ENCODE peak calls at places on chromosomes 5 and 9, in six cellular contexts. E, L, N, U, Y and V are unnamed samples. For H3K27me3, the result is how much of the 10 kb centered on the place peaks cover.

GRCh38 chr9:130347036-130347435 is 81.5 kb downstream of the HMCN2 start:
- DNase-seq in E (no peak), L (no peak), N (no peak), U (no peak), Y (no peak), V (no peak)

GRCh38 chr9:96719538-96720315 is 58.2 kb downstream of the ZNF510 start:
- DNase-seq in E (no peak), L (peak), N (no peak), U (no peak), Y (no peak), V (no peak)

GRCh38 chr5:65076251-65076869 is 307.6 kb downstream of the CWC27 start:
- DNase-seq in E (peak), L (peak), N (peak), U (peak), Y (peak), V (peak)

GRCh38 chr9:72297516-72297915 is 67.5 kb downstream of the ZFAND5 start:
- DNase-seq in E (no peak), L (no peak), N (no peak), U (no peak), Y (no peak), V (no peak)

GRCh38 chr5:146993876-146994530 is 115.4 kb upstream of the PPP2R2B start:
- DNase-seq in E (no peak), L (peak), N (no peak), U (no peak), Y (no peak), V (no peak)

GRCh38 chr9:78149738-78150291 is 86.1 kb upstream of the CEP78 start:
- DNase-seq in E (no peak), L (no peak), N (no peak), U (no peak), Y (no peak), V (no peak)

GRCh38 chr5:179224741-179225140 is 120.5 kb downstream of the ADAMTS2 start:
- DNase-seq in E (no peak), L (no peak), N (no peak), U (no peak), Y (no peak), V (peak)

GRCh38 chr9:2962471-2963172 is 118.7 kb upstream of the PUM3 start:
- DNase-seq in E (no peak), L (peak), N (no peak), U (no peak), Y (no peak), V (no peak)

GRCh38 chr9:95757026-95757425 is 118.5 kb upstream of the ERCC6L2 start:
- DNase-seq in E (peak), L (peak), N (no peak), U (no peak), Y (no peak), V (no peak)

GRCh38 chr9:117204971-117205370 is 209.9 kb downstream of the ASTN2 start:
- DNase-seq in E (no peak), L (no peak), N (no peak), U (no peak), Y (no peak), V (no peak)

GRCh38 chr9:135890190-135890861 is 17.0 kb downstream of the CAMSAP1 start:
- DNase-seq in E (no peak), L (peak), N (no peak), U (no peak), Y (no peak), V (no peak)

GRCh38 chr5:173968154-173968553 is 20.8 kb upstream of the C5orf47 start:
- DNase-seq in E (no peak), L (no peak), N (no peak), U (peak), Y (no peak), V (no peak)

GRCh38 chr9:93300585-93301081 is 116.7 kb downstream of the WNK2 start:
- DNase-seq in E (no peak), L (no peak), N (peak), U (no peak), Y (no peak), V (peak)

GRCh38 chr9:137318565-137318964 is 16.5 kb upstream of the NRARP start:
- DNase-seq in E (no peak), L (no peak), N (no peak), U (no peak), Y (peak), V (no peak)

GRCh38 chr5:10746711-10747110 is 14.3 kb downstream of the DAP start:
- DNase-seq in E (no peak), L (no peak), N (no peak), U (no peak), Y (no peak), V (no peak)

GRCh38 chr9:74942801-74943200 is 9.9 kb downstream of the C9orf40 start:
- DNase-seq in E (no peak), L (no peak), N (no peak), U (no peak), Y (peak), V (no peak)

GRCh38 chr5:126509339-126509738 is 85.7 kb downstream of the ALDH7A1 start:
- DNase-seq in E (no peak), L (no peak), N (no peak), U (no peak), Y (no peak), V (no peak)

GRCh38 chr5:150731669-150732068 is 27.1 kb downstream of the DCTN4 start:
- DNase-seq in E (no peak), L (no peak), N (no peak), U (no peak), Y (no peak), V (no peak)
- H3K27me3 ChIP-seq in E (under half), L (under half), N (under half), U (under half), Y (under half), V (under half)

GRCh38 chr5:67061511-67061910 is 135.1 kb downstream of the CD180 start:
- DNase-seq in E (no peak), L (peak), N (no peak), U (no peak), Y (no peak), V (no peak)

GRCh38 chr5:67058998-67059746 is 137.4 kb downstream of the CD180 start:
- DNase-seq in E (no peak), L (no peak), N (no peak), U (peak), Y (no peak), V (no peak)

GRCh38 chr5:67063055-67063454 is 133.5 kb downstream of the CD180 start:
- DNase-seq in E (no peak), L (no peak), N (no peak), U (no peak), Y (no peak), V (no peak)

GRCh38 chr5:67063791-67064190 is 132.8 kb downstream of the CD180 start:
- DNase-seq in E (peak), L (peak), N (no peak), U (no peak), Y (no peak), V (no peak)

DNA sequence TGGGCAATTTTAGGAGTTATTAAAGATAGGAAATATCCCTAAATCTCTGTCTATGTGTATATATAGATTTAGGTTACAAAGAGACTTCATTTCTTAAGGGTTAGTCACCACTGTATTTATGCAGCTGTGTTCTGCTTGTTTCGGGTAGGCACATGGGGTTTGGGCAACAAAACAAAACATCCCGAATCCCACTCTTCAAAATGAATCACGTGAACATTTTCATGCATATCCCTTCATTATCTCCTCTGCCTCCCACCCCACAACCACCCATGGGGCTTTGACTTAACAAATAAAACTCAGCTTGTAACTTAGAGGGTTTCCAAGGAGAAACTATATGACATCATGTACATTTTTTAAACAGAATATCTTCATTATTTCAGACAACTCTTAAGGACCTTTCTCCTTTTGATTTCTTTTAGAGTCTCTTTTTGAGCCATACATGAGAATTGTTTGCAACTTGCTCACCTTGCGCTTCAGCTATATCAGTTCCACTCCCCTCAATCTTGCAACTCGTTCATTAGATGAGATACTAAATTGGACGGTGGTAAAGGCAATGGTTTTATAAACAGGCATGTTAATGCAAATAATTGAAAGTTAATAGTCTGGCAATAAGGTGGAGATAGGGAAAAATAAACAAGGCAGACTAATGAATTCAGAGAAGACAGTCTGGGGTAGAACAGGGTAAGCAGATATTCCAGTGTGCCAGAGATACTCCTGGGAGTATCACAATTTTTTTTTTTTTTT is 136.7 kb downstream of the CD180 start:
- DNase-seq in E (peak), L (peak), N (no peak), U (no peak), Y (no peak), V (no peak)
- H3K27me3 ChIP-seq in E (under half), L (under half), N (under half), U (under half), Y (under half), V (under half)

GRCh38 chr9:126666155-126666803 is 52.6 kb downstream of the LMX1B start:
- DNase-seq in E (no peak), L (no peak), N (no peak), U (peak), Y (no peak), V (no peak)
- H3K27me3 ChIP-seq in E (under half), L (under half), N (under half), U (half or more), Y (under half), V (under half)

GRCh38 chr5:2675548-2675947 is 75.9 kb downstream of the IRX2 start:
- DNase-seq in E (no peak), L (no peak), N (no peak), U (no peak), Y (no peak), V (no peak)

GRCh38 chr5:2670856-2671404 is 80.5 kb downstream of the IRX2 start:
- DNase-seq in E (no peak), L (no peak), N (no peak), U (no peak), Y (no peak), V (no peak)

GRCh38 chr5:2669913-2670312 is 81.6 kb downstream of the IRX2 start:
- DNase-seq in E (no peak), L (no peak), N (no peak), U (no peak), Y (no peak), V (no peak)

GRCh38 chr5:2677689-2678088 is 73.8 kb downstream of the IRX2 start:
- DNase-seq in E (no peak), L (no peak), N (no peak), U (no peak), Y (no peak), V (no peak)

GRCh38 chr5:2674456-2674855 is 77.0 kb downstream of the IRX2 start:
- DNase-seq in E (no peak), L (no peak), N (no peak), U (no peak), Y (no peak), V (no peak)
- H3K27me3 ChIP-seq in E (under half), L (under half), N (under half), U (under half), Y (under half), V (under half)

GRCh38 chr9:124012368-124013262 is 1.0 kb downstream of the LHX2 start:
- DNase-seq in E (no peak), L (no peak), N (no peak), U (peak), Y (no peak), V (no peak)
- H3K27me3 ChIP-seq in E (half or more), L (half or more), N (under half), U (half or more), Y (half or more), V (under half)

GRCh38 chr9:123371228-123371584 is 15.2 kb downstream of the CRB2 start:
- DNase-seq in E (no peak), L (no peak), N (no peak), U (no peak), Y (no peak), V (no peak)

GRCh38 chr9:123373941-123374340 is 17.9 kb downstream of the CRB2 start:
- DNase-seq in E (no peak), L (no peak), N (no peak), U (peak), Y (no peak), V (no peak)

GRCh38 chr9:123371805-123372590 is 16.0 kb downstream of the CRB2 start:
- DNase-seq in E (no peak), L (no peak), N (no peak), U (no peak), Y (no peak), V (no peak)

GRCh38 chr9:123373447-123373923 is 17.5 kb downstream of the CRB2 start:
- DNase-seq in E (no peak), L (no peak), N (no peak), U (no peak), Y (no peak), V (no peak)

DNA sequence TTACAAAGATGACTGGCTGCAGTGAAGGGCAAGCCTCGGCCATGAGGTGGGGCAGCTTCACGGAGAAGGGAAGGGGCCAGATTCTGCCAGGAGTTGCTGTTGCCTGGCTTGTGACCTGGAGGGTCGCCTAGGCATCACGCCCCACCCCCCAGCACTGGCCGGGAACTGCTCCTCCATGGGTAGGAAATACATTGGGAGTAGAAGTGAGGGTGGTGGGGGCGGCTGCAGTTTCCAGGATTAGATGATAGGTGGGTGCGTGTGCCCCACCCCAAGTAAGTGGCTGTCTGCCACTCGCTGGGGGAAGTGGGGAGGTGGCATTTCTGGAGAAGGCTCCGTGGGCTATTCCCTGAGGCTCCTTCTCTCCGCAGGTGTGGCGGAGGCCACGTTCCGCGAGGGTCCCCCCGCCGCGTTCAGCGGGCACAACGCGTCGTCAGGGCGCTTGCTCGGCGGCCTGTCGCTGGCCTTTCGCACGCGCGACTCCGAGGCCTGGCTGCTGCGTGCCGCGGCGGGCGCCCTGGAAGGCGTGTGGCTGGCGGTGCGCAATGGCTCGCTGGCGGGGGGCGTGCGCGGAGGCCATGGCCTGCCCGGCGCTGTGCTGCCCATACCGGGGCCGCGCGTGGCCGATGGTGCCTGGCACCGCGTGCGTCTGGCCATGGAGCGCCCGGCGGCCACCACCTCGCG is 16.9 kb downstream of the CRB2 start:
- DNase-seq in E (no peak), L (no peak), N (no peak), U (no peak), Y (no peak), V (no peak)
- H3K27me3 ChIP-seq in E (half or more), L (under half), N (under half), U (under half), Y (under half), V (under half)

DNA sequence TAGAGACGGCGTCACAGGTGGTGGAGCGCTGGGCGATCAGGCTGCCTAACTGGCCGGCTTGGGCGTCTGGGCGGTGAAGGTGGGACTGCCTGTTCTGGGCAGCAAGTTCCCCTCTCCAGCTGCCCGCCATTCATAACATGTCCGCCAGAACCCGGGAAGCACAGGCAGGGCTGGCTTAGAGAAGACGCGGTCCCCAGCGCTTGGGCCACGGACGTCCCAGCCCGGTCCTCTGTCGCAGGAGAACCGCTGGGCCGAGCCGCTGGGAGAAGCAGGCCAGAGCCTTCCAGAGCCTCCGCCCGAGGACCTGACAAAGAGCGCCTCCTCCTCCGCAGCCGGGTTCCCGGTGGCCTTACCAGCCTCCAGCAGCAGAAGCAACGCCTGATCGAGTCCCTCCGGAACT is 15.2 kb upstream of the HAND1 start:
- DNase-seq in E (no peak), L (no peak), N (no peak), U (peak), Y (no peak), V (no peak)
- H3K27me3 ChIP-seq in E (half or more), L (under half), N (under half), U (half or more), Y (under half), V (under half)

GRCh38 chr5:3331819-3332218 is 263.8 kb upstream of the IRX1 start:
- DNase-seq in E (no peak), L (no peak), N (no peak), U (no peak), Y (no peak), V (no peak)
- H3K27me3 ChIP-seq in E (under half), L (under half), N (under half), U (under half), Y (under half), V (under half)